ENCODE peak calls at places on chromosomes 2 and 18, in seven cellular contexts. S is esophagus squamous epithelium, H is A549, D is IMR-90, J is adrenal gland, C is spleen, Z is body of pancreas. K is an unnamed sample.

GRCh38 chr18:3211236-3211992 is 8.4 kb downstream of the MYOM1 start:
- DNase-seq in S (no peak), H (no peak), D (peak), J (no peak), C (no peak), Z (peak), K (no peak)

GRCh38 chr2:3643371-3644245 is 14.4 kb upstream of the ALLC start:
- DNase-seq in S (no peak), H (no peak), D (no peak), J (peak), C (peak), Z (no peak), K (no peak)

GRCh38 chr18:11113046-11113548 is 36.3 kb downstream of the PIEZO2 start:
- DNase-seq in S (no peak), H (no peak), D (no peak), J (no peak), C (no peak), Z (no peak), K (no peak)

GRCh38 chr18:506264-506663 is 5.8 kb upstream of the COLEC12 start:
- DNase-seq in S (no peak), H (no peak), D (no peak), J (no peak), C (no peak), Z (no peak), K (no peak)

GRCh38 chr2:123808243-123808642 is 216.8 kb upstream of the CNTNAP5 start:
- DNase-seq in S (no peak), H (no peak), D (no peak), J (no peak), C (no peak), Z (no peak), K (no peak)

GRCh38 chr2:74564222-74564621 is 9.7 kb downstream of the DOK1 start:
- DNase-seq in S (no peak), H (no peak), D (peak), J (no peak), C (no peak), Z (no peak), K (no peak)

GRCh38 chr2:159131882-159132281 is 154.6 kb downstream of the WDSUB1 start:
- DNase-seq in S (no peak), H (peak), D (peak), J (no peak), C (no peak), Z (no peak), K (no peak)

GRCh38 chr2:20475567-20475952 is 28.7 kb downstream of the RHOB start:
- DNase-seq in S (no peak), H (no peak), D (no peak), J (no peak), C (peak), Z (no peak), K (no peak)

GRCh38 chr2:237643582-237643981 is 16.2 kb downstream of the LRRFIP1 start:
- DNase-seq in S (no peak), H (no peak), D (no peak), J (peak), C (no peak), Z (no peak), K (no peak)

GRCh38 chr2:39849982-39850526 is 71.0 kb upstream of the THUMPD2 start:
- DNase-seq in S (no peak), H (no peak), D (no peak), J (no peak), C (no peak), Z (no peak), K (no peak)

GRCh38 chr2:157874997-157875719 is 972 bp downstream of the ACVR1 start:
- DNase-seq in S (no peak), H (peak), D (peak), J (peak), C (peak), Z (peak), K (peak)

GRCh38 chr18:26487437-26487836 is 60.9 kb downstream of the KCTD1 start:
- DNase-seq in S (no peak), H (peak), D (no peak), J (no peak), C (no peak), Z (no peak), K (no peak)

GRCh38 chr18:69408522-69408921 is 7.8 kb downstream of the DOK6 start:
- DNase-seq in S (no peak), H (no peak), D (no peak), J (no peak), C (no peak), Z (no peak), K (no peak)

GRCh38 chr18:73653251-73653650 is 494.4 kb downstream of the FBXO15 start:
- DNase-seq in S (no peak), H (no peak), D (no peak), J (no peak), C (no peak), Z (no peak), K (no peak)

GRCh38 chr2:98769784-98770183 is 38.9 kb upstream of the MGAT4A start:
- DNase-seq in S (no peak), H (no peak), D (no peak), J (peak), C (peak), Z (peak), K (no peak)

GRCh38 chr18:36728345-36728744 is 100.5 kb downstream of the TPGS2 start:
- DNase-seq in S (no peak), H (no peak), D (no peak), J (no peak), C (no peak), Z (no peak), K (no peak)

GRCh38 chr2:201157694-201158093 is 25.2 kb upstream of the CASP10 start:
- DNase-seq in S (no peak), H (no peak), D (no peak), J (no peak), C (no peak), Z (no peak), K (no peak)

GRCh38 chr2:111226797-111227700 is 106.3 kb downstream of the BCL2L11 start:
- DNase-seq in S (no peak), H (no peak), D (peak), J (no peak), C (no peak), Z (no peak), K (no peak)

GRCh38 chr2:60366178-60366577 is 187.3 kb downstream of the BCL11A start:
- DNase-seq in S (no peak), H (no peak), D (no peak), J (no peak), C (no peak), Z (no peak), K (no peak)

GRCh38 chr2:60368437-60368836 is 185.0 kb downstream of the BCL11A start:
- DNase-seq in S (no peak), H (no peak), D (no peak), J (no peak), C (no peak), Z (no peak), K (no peak)

GRCh38 chr2:60365556-60365955 is 187.9 kb downstream of the BCL11A start:
- DNase-seq in S (no peak), H (no peak), D (no peak), J (no peak), C (no peak), Z (peak), K (no peak)

DNA sequence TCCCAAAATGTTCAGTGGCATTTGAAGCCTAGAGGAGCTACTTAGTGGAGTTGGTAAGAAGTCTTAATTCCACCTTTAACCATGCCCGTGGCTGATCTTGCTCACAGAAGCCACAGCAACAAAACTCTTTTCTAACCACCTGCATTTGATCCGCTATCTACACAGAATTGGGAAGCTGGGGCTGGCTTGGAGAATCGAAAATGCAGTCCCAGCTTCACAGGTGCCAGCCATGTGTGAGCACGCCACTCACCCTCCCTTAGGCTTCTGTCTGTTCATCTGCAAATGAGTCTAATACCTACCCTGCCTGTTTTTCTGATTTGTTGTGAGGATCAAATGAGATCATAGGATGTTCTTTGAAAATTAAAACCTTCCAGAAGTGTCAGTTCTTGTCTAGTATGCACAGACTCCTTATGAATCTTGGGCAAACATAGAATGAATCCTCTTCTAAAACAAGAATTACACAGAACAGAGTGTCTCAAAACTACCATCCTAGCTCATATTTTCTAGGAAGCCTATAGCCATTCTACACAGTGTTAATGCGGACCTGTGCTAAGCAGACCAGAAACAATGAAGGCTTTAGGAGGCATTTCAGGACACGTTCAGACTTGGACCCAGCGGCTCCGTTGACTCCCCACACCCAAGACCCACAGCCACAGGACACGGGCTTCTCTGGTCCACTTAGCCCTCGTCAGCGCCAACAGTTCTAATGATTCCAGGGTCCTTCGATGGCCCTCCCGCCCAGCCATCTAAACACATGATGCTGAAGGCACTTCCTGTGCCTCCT is 182.4 kb downstream of the BCL11A start:
- DNase-seq in S (no peak), H (no peak), D (no peak), J (no peak), C (no peak), Z (no peak), K (no peak)
- TF ChIP-seq POLR2A in S (no peak), H (no peak), D (no peak), J (no peak), C (no peak), Z (no peak), K (no peak)

DNA sequence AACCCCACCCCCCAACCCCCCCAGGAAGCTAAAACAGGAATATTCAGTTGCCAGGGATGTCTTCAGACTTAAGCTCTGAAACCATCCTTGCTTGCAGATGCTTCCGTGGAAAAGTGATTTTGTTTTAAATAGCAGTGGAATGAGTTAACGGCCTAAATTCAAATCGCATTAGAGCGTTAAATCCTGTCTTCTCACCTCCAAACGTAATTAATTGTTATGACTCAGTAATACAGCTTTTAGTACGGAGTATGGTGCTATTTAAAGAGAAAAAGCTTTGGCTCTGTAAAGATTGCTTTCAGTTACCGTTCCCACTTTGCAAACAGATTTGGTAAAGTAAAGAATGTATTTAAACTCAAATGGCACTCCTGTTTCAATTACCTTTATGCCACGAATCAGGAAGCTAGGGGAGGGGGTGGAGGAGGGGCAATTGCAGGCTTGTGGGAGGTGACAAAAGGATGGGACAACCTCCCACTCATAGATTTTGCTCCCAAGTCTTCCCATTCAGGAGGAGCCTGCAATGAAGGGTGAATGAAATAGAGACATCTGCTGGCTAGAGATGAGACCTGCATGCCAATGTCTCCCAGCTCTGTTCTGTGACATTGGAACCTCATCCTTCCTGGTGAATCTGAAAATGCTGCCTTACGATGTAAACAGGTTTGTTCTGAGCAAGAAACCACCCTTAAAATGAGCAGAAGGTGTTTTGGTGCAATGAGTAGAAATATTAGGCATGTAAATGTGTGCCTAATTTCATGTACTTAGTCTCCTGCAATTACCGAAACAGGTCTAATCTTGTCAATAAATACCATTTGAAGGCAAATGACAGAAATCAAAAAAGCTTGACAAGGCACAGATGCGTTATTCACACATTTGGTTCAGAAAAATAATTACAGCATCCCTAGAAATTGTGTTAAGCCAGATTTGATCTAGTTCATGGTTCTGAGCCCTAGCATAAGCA is 2.6 kb upstream of the PID1 start:
- DNase-seq in S (no peak), H (peak), D (peak), J (peak), C (no peak), Z (peak), K (no peak)
- H3K27ac ChIP-seq in S (no peak), H (peak), D (no peak), J (no peak), C (no peak), Z (no peak), K (no peak)

GRCh38 chr2:230790981-230791380 is 73.8 kb upstream of the ITM2C start:
- DNase-seq in S (no peak), H (no peak), D (no peak), J (no peak), C (no peak), Z (no peak), K (no peak)

GRCh38 chr2:230796280-230796862 is 68.4 kb upstream of the ITM2C start:
- DNase-seq in S (no peak), H (no peak), D (peak), J (no peak), C (no peak), Z (no peak), K (no peak)

GRCh38 chr2:230795856-230796255 is 68.9 kb upstream of the ITM2C start:
- DNase-seq in S (no peak), H (no peak), D (no peak), J (no peak), C (no peak), Z (peak), K (no peak)

GRCh38 chr2:230794472-230794871 is 70.3 kb upstream of the ITM2C start:
- DNase-seq in S (no peak), H (no peak), D (peak), J (no peak), C (no peak), Z (no peak), K (no peak)

GRCh38 chr2:230793573-230794359 is 71.0 kb upstream of the ITM2C start:
- DNase-seq in S (peak), H (peak), D (peak), J (peak), C (peak), Z (peak), K (peak)
- TF ChIP-seq POLR2A in S (no peak), H (no peak), D (peak), J (no peak), C (no peak), Z (no peak), K (no peak)

GRCh38 chr2:169704160-169704713 is 10.0 kb downstream of the PHOSPHO2 start:
- DNase-seq in S (no peak), H (no peak), D (no peak), J (no peak), C (no peak), Z (no peak), K (no peak)
- H3K27ac ChIP-seq in S (no peak), H (no peak), D (no peak), J (no peak), C (no peak), Z (no peak), K (no peak)

GRCh38 chr2:85414761-85415498 is 3.6 kb upstream of the SH2D6 start:
- DNase-seq in S (no peak), H (no peak), D (no peak), J (no peak), C (no peak), Z (no peak), K (no peak)

GRCh38 chr2:85420743-85421705 is 2.5 kb downstream of the SH2D6 start:
- DNase-seq in S (peak), H (peak), D (peak), J (peak), C (peak), Z (peak), K (peak)

GRCh38 chr2:85419009-85419711 is 646 bp downstream of the SH2D6 start:
- DNase-seq in S (no peak), H (no peak), D (no peak), J (no peak), C (no peak), Z (no peak), K (no peak)

GRCh38 chr2:85421706-85422457 is 3.4 kb downstream of the SH2D6 start:
- DNase-seq in S (no peak), H (no peak), D (no peak), J (no peak), C (no peak), Z (peak), K (no peak)

GRCh38 chr2:85418132-85419008 is at the start of gene SH2D6:
- DNase-seq in S (peak), H (peak), D (peak), J (peak), C (peak), Z (peak), K (peak)
- TF ChIP-seq POLR2A in S (no peak), H (peak), D (peak), J (no peak), C (peak), Z (no peak), K (peak)

GRCh38 chr2:10284108-10284870 is 18.4 kb upstream of the HPCAL1 start:
- DNase-seq in S (no peak), H (no peak), D (no peak), J (no peak), C (peak), Z (no peak), K (no peak)
- H3K27ac ChIP-seq in S (no peak), H (peak), D (peak), J (no peak), C (peak), Z (no peak), K (peak)

GRCh38 chr2:12716250-12717190 is at the start of gene TRIB2:
- DNase-seq in S (peak), H (peak), D (peak), J (peak), C (peak), Z (peak), K (peak)
- TF ChIP-seq POLR2A in S (no peak), H (no peak), D (peak), J (no peak), C (no peak), Z (peak), K (no peak)

GRCh38 chr2:126307740-126308139 is 348.2 kb upstream of the GYPC start:
- DNase-seq in S (no peak), H (no peak), D (no peak), J (no peak), C (no peak), Z (no peak), K (no peak)

GRCh38 chr2:126306539-126306938 is 349.4 kb upstream of the GYPC start:
- DNase-seq in S (no peak), H (no peak), D (no peak), J (no peak), C (no peak), Z (no peak), K (no peak)

GRCh38 chr2:126300348-126300747 is 355.6 kb upstream of the GYPC start:
- DNase-seq in S (no peak), H (no peak), D (no peak), J (no peak), C (no peak), Z (no peak), K (no peak)

GRCh38 chr2:126302043-126302442 is 353.9 kb upstream of the GYPC start:
- DNase-seq in S (no peak), H (no peak), D (no peak), J (no peak), C (no peak), Z (no peak), K (no peak)

DNA sequence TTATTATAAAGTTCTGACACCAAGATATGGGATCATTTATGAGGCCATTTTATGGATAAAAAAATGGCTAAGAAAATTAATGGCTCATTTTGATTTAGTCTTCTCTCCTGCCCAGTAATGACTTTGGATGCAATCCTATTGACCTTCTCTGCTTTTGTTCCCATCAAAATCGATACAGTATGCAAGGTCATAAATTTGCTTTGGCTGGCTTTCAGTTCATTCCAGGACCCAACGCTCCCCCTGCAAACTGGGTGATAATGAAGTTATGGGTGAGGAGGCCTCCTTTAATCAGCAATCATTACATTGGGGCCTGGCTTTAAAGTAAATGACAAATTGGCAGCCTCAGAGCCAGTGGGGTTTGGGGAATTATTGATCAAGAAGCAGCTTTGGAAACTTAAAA is 351.8 kb upstream of the GYPC start:
- DNase-seq in S (no peak), H (no peak), D (no peak), J (no peak), C (no peak), Z (peak), K (no peak)
- H3K27ac ChIP-seq in S (no peak), H (no peak), D (no peak), J (no peak), C (no peak), Z (no peak), K (no peak)

DNA sequence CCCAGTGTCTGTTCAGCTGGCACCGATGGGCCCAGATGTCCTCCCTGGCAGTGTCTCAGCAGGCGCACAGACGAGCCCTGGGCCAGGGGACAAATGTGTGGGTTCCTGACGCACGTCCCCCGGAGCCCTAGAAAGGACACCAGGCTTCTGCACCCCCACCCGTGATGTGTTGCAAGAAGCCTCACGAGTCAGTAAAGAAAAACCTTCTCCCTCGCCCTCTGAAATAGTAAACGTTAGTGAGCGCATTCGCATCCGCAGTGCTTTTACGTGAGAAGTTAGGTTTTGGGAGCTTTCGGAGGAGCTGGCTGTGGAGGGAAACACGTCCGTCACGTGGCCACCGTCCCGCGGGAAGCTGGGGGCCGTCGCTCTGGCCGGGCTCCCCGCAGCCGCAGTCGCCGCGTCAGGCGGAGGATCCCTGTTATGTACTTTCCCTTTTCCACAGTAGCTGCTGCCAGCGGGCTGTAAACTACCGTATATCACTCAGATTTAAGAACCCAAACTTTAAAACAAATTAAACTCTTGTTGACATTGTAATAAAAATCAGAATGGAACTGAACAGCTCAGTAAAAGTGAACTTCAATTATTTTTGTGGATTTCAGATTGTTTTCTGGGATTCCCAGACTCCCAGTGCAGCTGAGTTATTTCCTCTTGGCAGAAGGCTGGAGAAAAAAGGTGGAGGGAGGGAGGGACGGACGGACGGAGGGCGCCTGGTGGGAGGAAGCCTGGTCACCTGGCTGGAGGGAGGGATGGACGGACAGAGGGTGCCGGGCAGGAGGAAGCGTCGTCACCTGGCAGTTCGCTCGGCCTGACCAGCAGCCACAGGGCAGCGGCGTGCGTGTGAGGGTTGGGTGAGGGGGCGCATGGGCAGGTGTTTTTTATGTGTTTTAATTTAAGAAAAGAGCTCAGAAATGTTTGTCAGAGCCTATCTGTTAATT is 112.1 kb downstream of the NFATC1 start:
- DNase-seq in S (no peak), H (no peak), D (peak), J (peak), C (peak), Z (peak), K (peak)
- TF ChIP-seq POLR2A in S (no peak), H (no peak), D (no peak), J (no peak), C (no peak), Z (no peak), K (no peak)